ENCODE peak calls at places on chromosomes 2 and 18, in ten cellular contexts. G, W, B, E, S, P, V, Q, Y and X are unnamed samples.

GRCh38 chr2:133884739-133885381 is 316.6 kb upstream of the NCKAP5 start:
- DNase-seq in Y (no peak), S (no peak), E (no peak), P (no peak), B (peak; percentile 11), V (no peak), Q (no peak), W (no peak), G (no peak), X (no peak)

GRCh38 chr2:72583376-72583775 is 242.5 kb downstream of the EXOC6B start:
- DNase-seq in V (no peak), B (no peak), P (no peak), Y (no peak), G (no peak), Q (no peak), W (no peak), S (no peak), E (no peak), X (no peak)

GRCh38 chr2:67752964-67753363 is 309.8 kb downstream of the C1D start:
- DNase-seq in P (no peak), E (no peak), W (no peak), S (no peak), V (no peak), B (no peak), Q (no peak), Y (peak; percentile 61), G (no peak), X (no peak)

GRCh38 chr2:240355001-240355891 is 80.2 kb upstream of the GPC1 start:
- DNase-seq in B (no peak), V (no peak), W (no peak), E (no peak), S (peak; percentile 24), P (no peak), Y (no peak), G (no peak), Q (peak; percentile 28), X (no peak)

GRCh38 chr18:79681484-79682387 is 2.1 kb downstream of the CTDP1 start:
- DNase-seq in G (no peak), W (no peak), P (no peak), Q (no peak), V (peak; percentile 83), Y (no peak), B (no peak), E (no peak), S (no peak), X (no peak)

GRCh38 chr2:230706053-230706498 is 6.6 kb upstream of the CAB39 start:
- DNase-seq in G (no peak), P (no peak), W (no peak), Q (no peak), Y (no peak), B (no peak), E (no peak), S (no peak), V (no peak), X (no peak)

GRCh38 chr2:16135196-16135912 is 195.0 kb downstream of the MYCN start:
- DNase-seq in W (no peak), G (no peak), P (no peak), Q (no peak), V (no peak), E (no peak), S (no peak), B (no peak), Y (no peak), X (no peak)

GRCh38 chr2:226631671-226632070 is 167.9 kb downstream of the IRS1 start:
- DNase-seq in B (no peak), Y (peak; percentile 88), W (no peak), S (no peak), G (no peak), V (no peak), P (no peak), Q (no peak), E (no peak), X (no peak)

GRCh38 chr2:72028351-72028995 is 119.2 kb downstream of the CYP26B1 start:
- DNase-seq in P (no peak), B (no peak), Q (no peak), V (no peak), G (no peak), Y (no peak), S (no peak), E (peak; percentile 5), W (no peak), X (no peak)

GRCh38 chr18:59712311-59712710 is 15.1 kb upstream of the CCBE1 start:
- DNase-seq in Y (no peak), S (no peak), Q (no peak), E (no peak), G (no peak), B (no peak), W (no peak), V (no peak), P (no peak), X (no peak)

GRCh38 chr2:200483729-200484198 is 26.1 kb downstream of the KCTD18 start:
- DNase-seq in V (no peak), E (peak; percentile 78), Y (no peak), G (peak; percentile 78), Q (peak; percentile 71), S (no peak), W (peak; percentile 52), B (peak; percentile 88), P (peak; percentile 74), X (no peak)

GRCh38 chr2:182422864-182423263 is 4.0 kb downstream of the PDE1A start:
- DNase-seq in Y (no peak), B (no peak), P (no peak), W (no peak), Q (no peak), E (no peak), V (no peak), S (no peak), G (no peak), X (no peak)
- H3K27ac ChIP-seq in Y (peak overlapping the region; percentile 71), B (no peak overlapping the region), P (no peak overlapping the region), W (no peak overlapping the region), Q (no peak overlapping the region), E (no peak overlapping the region), V (no peak overlapping the region), S (no peak overlapping the region), G (no peak overlapping the region), X (no peak overlapping the region)

GRCh38 chr2:964567-964966 is 13.9 kb downstream of the SNTG2 start:
- DNase-seq in P (no peak), E (no peak), W (no peak), B (no peak), Y (no peak), Q (no peak), G (no peak), S (no peak), V (no peak), X (no peak)
- H3K27ac ChIP-seq in P (no peak overlapping the region), E (no peak overlapping the region), W (no peak overlapping the region), B (no peak overlapping the region), Y (no peak overlapping the region), Q (no peak overlapping the region), G (no peak overlapping the region), S (no peak overlapping the region), V (no peak overlapping the region), X (no peak overlapping the region)

GRCh38 chr2:159073256-159073655 is 104.8 kb downstream of the TANC1 start:
- DNase-seq in V (no peak), S (no peak), Q (no peak), P (no peak), Y (no peak), B (no peak), W (no peak), E (no peak), G (no peak), X (no peak)
- H3K27ac ChIP-seq in V (no peak overlapping the region), S (no peak overlapping the region), Q (no peak overlapping the region), P (no peak overlapping the region), Y (no peak overlapping the region), B (no peak overlapping the region), W (no peak overlapping the region), E (no peak overlapping the region), G (no peak overlapping the region), X (peak overlapping the region; percentile 10)

GRCh38 chr2:105792561-105792960 is 47.8 kb downstream of the NCK2 start:
- DNase-seq in V (no peak), E (no peak), Y (no peak), P (no peak), S (no peak), Q (no peak), W (no peak), B (no peak), G (no peak), X (no peak)

GRCh38 chr2:105793230-105793975 is 48.7 kb downstream of the NCK2 start:
- DNase-seq in B (no peak), E (no peak), G (no peak), V (no peak), Y (no peak), S (no peak), W (no peak), Q (no peak), P (no peak), X (no peak)

GRCh38 chr2:105789745-105790466 is 45.2 kb downstream of the NCK2 start:
- DNase-seq in E (no peak), W (no peak), S (no peak), Y (peak; percentile 34), G (no peak), P (no peak), Q (no peak), V (peak; percentile 55), B (no peak), X (peak; percentile 54)

GRCh38 chr2:105790467-105791118 is 45.9 kb downstream of the NCK2 start:
- DNase-seq in G (no peak), E (no peak), B (no peak), Q (no peak), P (no peak), W (no peak), S (no peak), Y (no peak), V (no peak), X (no peak)

DNA sequence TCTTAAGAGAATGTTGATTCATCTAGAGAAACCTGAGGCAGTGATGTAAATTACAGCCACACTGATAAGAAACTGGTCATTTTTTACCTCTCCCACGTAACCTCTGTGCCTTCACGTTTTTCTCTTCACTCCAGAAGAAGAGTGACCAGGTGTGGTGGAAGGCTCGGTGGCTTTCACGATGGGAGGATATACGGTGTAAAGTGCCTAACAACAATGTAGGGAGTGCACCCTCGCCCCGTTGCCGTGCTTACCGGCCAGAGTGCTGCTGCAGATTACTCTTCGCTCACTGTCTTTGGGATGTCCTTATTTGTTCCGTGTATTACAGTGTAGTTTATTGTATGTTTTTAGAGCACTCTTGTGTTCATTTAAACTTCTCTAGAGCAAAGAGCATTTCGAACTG is 46.5 kb downstream of the NCK2 start:
- DNase-seq in G (no peak), V (no peak), E (no peak), S (no peak), Q (no peak), P (no peak), Y (no peak), W (no peak), B (no peak), X (no peak)
- H3K27ac ChIP-seq in G (no peak overlapping the region), V (peak overlapping the region; percentile 64), E (no peak overlapping the region), S (no peak overlapping the region), Q (no peak overlapping the region), P (no peak overlapping the region), Y (no peak overlapping the region), W (no peak overlapping the region), B (no peak overlapping the region), X (no peak overlapping the region)

DNA sequence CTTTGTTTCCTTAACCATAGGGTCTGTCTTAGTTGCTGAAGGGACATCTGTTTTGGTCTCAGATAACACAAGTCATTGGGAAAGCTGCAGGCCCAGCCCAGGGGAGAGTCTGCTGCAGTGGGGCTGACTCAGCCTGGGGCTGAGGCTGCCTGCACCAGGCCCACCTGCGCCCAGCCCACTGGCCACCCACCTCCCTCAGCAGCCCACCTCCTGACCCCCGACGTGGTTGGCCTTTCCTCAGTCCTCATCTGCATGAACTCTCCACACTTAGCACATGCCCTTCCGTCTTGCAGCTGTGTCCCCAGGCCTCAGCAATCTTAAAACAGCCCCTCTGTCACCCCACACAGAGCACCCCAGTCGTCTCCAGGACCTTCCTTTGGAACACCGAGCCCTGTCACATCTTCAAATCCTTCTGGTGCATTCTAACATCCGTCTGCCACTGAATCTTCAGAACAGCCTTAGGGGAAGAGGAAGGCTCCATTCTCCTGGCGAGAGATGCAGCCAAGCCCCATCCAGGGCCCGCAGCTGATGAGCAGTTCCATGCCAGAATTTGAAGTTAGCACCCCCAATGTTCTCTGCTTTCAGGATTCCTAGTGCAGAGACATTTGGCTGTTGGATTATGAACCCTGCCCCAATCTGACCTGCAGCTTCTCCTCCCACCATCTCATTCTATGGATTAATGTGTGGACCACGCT is 231.4 kb downstream of the SEPTIN10 start:
- DNase-seq in W (no peak), Y (peak; percentile 6), P (no peak), B (no peak), S (no peak), E (no peak), V (no peak), Q (no peak), G (no peak), X (no peak)
- H3K27ac ChIP-seq in W (no peak overlapping the region), Y (no peak overlapping the region), P (no peak overlapping the region), B (no peak overlapping the region), S (no peak overlapping the region), E (no peak overlapping the region), V (no peak overlapping the region), Q (peak overlapping the region; percentile 8), G (no peak overlapping the region), X (no peak overlapping the region)